ENCODE peak calls at places on chromosomes 11 and 22, in five cellular contexts. One of them, this sample, is unnamed.

GRCh38 chr11:46894961-46895360 is 23.4 kb downstream of the LRP4 start:
- DNase-seq in pancreas: no peak
- DNase-seq in psoas muscle: no peak
- DNase-seq in fibroblast of lung: no peak
- DNase-seq in NB4: no peak
- DNase-seq in this sample: no peak

GRCh38 chr22:43090130-43090789 is 1.1 kb upstream of the TTLL1 start:
- DNase-seq in psoas muscle: peak
- DNase-seq in fibroblast of lung: peak
- DNase-seq in NB4: peak
- DNase-seq in pancreas: no peak
- DNase-seq in this sample: peak

GRCh38 chr22:26606611-26607010 is 11.2 kb downstream of the CRYBB1 start:
- DNase-seq in psoas muscle: no peak
- DNase-seq in fibroblast of lung: peak
- DNase-seq in NB4: no peak
- DNase-seq in pancreas: no peak
- DNase-seq in this sample: peak

GRCh38 chr11:123302751-123303195 is 107.7 kb upstream of the CLMP start:
- DNase-seq in pancreas: no peak
- DNase-seq in psoas muscle: no peak
- DNase-seq in fibroblast of lung: peak
- DNase-seq in NB4: peak
- DNase-seq in this sample: peak

GRCh38 chr22:50540352-50540751 is 5.3 kb upstream of the KLHDC7B start:
- DNase-seq in pancreas: no peak
- DNase-seq in NB4: no peak
- DNase-seq in psoas muscle: no peak
- DNase-seq in fibroblast of lung: no peak
- DNase-seq in this sample: no peak

GRCh38 chr11:46615756-46616155 is 1.3 kb downstream of the HARBI1 start:
- DNase-seq in psoas muscle: no peak
- DNase-seq in NB4: no peak
- DNase-seq in fibroblast of lung: no peak
- DNase-seq in pancreas: no peak
- DNase-seq in this sample: no peak

GRCh38 chr22:37416806-37417205 is 10.5 kb downstream of the ELFN2 start:
- DNase-seq in NB4: peak
- DNase-seq in fibroblast of lung: no peak
- DNase-seq in pancreas: no peak
- DNase-seq in psoas muscle: no peak
- DNase-seq in this sample: no peak

GRCh38 chr11:75345455-75346224 is 5.8 kb downstream of the ARRB1 start:
- DNase-seq in NB4: no peak
- DNase-seq in fibroblast of lung: no peak
- DNase-seq in psoas muscle: no peak
- DNase-seq in pancreas: no peak
- DNase-seq in this sample: no peak

GRCh38 chr11:132589802-132590201 is 942.5 kb downstream of the OPCML start:
- DNase-seq in NB4: no peak
- DNase-seq in fibroblast of lung: peak
- DNase-seq in pancreas: no peak
- DNase-seq in psoas muscle: no peak
- DNase-seq in this sample: no peak

GRCh38 chr22:45310331-45311032 is 748 bp downstream of the FAM118A start:
- DNase-seq in NB4: peak
- DNase-seq in psoas muscle: no peak
- DNase-seq in pancreas: peak
- DNase-seq in fibroblast of lung: no peak
- DNase-seq in this sample: no peak

GRCh38 chr11:47501095-47501494 is 51.8 kb downstream of the CELF1 start:
- DNase-seq in pancreas: no peak
- DNase-seq in fibroblast of lung: no peak
- DNase-seq in NB4: no peak
- DNase-seq in psoas muscle: no peak
- DNase-seq in this sample: no peak

GRCh38 chr22:21764038-21764804 is 28.6 kb upstream of the YPEL1 start:
- DNase-seq in psoas muscle: no peak
- DNase-seq in fibroblast of lung: no peak
- DNase-seq in NB4: no peak
- DNase-seq in pancreas: no peak
- DNase-seq in this sample: no peak

GRCh38 chr22:32991353-32992115 is 66.6 kb downstream of the SYN3 start:
- DNase-seq in fibroblast of lung: peak
- DNase-seq in NB4: no peak
- DNase-seq in pancreas: no peak
- DNase-seq in psoas muscle: peak
- DNase-seq in this sample: no peak

GRCh38 chr22:41382098-41382578 is 396 bp downstream of the TEF start:
- DNase-seq in pancreas: peak
- DNase-seq in fibroblast of lung: peak
- DNase-seq in NB4: no peak
- DNase-seq in psoas muscle: peak
- DNase-seq in this sample: no peak

GRCh38 chr11:30420233-30420787 is 97.4 kb downstream of the ARL14EP start:
- DNase-seq in fibroblast of lung: no peak
- DNase-seq in pancreas: no peak
- DNase-seq in NB4: no peak
- DNase-seq in psoas muscle: no peak
- DNase-seq in this sample: no peak

GRCh38 chr11:125062931-125063428 is at the start of gene SLC37A2:
- DNase-seq in pancreas: peak
- DNase-seq in psoas muscle: peak
- DNase-seq in NB4: peak
- DNase-seq in fibroblast of lung: peak
- DNase-seq in this sample: peak

GRCh38 chr11:112656772-112657428 is 304.3 kb upstream of the NCAM1 start:
- DNase-seq in NB4: no peak
- DNase-seq in pancreas: no peak
- DNase-seq in psoas muscle: peak
- DNase-seq in fibroblast of lung: peak
- DNase-seq in this sample: peak

GRCh38 chr11:86696004-86696403 is 23.6 kb upstream of the ME3 start:
- DNase-seq in fibroblast of lung: peak
- DNase-seq in psoas muscle: no peak
- DNase-seq in pancreas: no peak
- DNase-seq in NB4: no peak
- DNase-seq in this sample: peak

GRCh38 chr11:47108214-47108613 is 68.5 kb downstream of the ARFGAP2 start:
- DNase-seq in psoas muscle: no peak
- DNase-seq in pancreas: no peak
- DNase-seq in NB4: no peak
- DNase-seq in fibroblast of lung: no peak
- DNase-seq in this sample: no peak

GRCh38 chr22:45717787-45718186 is 46.2 kb downstream of the ATXN10 start:
- DNase-seq in fibroblast of lung: peak
- DNase-seq in psoas muscle: no peak
- DNase-seq in NB4: no peak
- DNase-seq in pancreas: no peak
- DNase-seq in this sample: peak

GRCh38 chr11:47216141-47216798 is 1.5 kb downstream of the DDB2 start:
- DNase-seq in psoas muscle: peak
- DNase-seq in NB4: peak
- DNase-seq in pancreas: peak
- DNase-seq in fibroblast of lung: peak
- DNase-seq in this sample: peak

GRCh38 chr11:10454902-10455631 is at the start of gene AMPD3:
- DNase-seq in psoas muscle: peak
- DNase-seq in fibroblast of lung: peak
- DNase-seq in NB4: peak
- DNase-seq in pancreas: no peak
- DNase-seq in this sample: peak

GRCh38 chr22:38946771-38947170 is 10.6 kb upstream of the APOBEC3A start:
- DNase-seq in NB4: no peak
- DNase-seq in pancreas: peak
- DNase-seq in fibroblast of lung: no peak
- DNase-seq in psoas muscle: no peak
- DNase-seq in this sample: no peak

GRCh38 chr11:47215366-47215925 is 672 bp downstream of the DDB2 start:
- DNase-seq in NB4: no peak
- DNase-seq in psoas muscle: no peak
- DNase-seq in fibroblast of lung: peak
- DNase-seq in pancreas: no peak
- DNase-seq in this sample: no peak

GRCh38 chr11:34492806-34493414 is 20.7 kb downstream of the ELF5 start:
- DNase-seq in psoas muscle: peak
- DNase-seq in fibroblast of lung: peak
- DNase-seq in pancreas: peak
- DNase-seq in NB4: peak
- DNase-seq in this sample: peak

GRCh38 chr22:37751449-37752188 is 54.8 kb downstream of the TRIOBP start:
- DNase-seq in NB4: no peak
- DNase-seq in pancreas: peak
- DNase-seq in psoas muscle: no peak
- DNase-seq in fibroblast of lung: no peak
- DNase-seq in this sample: no peak

GRCh38 chr11:102453286-102453797 is 777 bp upstream of the TMEM123 start:
- DNase-seq in pancreas: no peak
- DNase-seq in NB4: no peak
- DNase-seq in fibroblast of lung: no peak
- DNase-seq in psoas muscle: no peak
- DNase-seq in this sample: no peak

DNA sequence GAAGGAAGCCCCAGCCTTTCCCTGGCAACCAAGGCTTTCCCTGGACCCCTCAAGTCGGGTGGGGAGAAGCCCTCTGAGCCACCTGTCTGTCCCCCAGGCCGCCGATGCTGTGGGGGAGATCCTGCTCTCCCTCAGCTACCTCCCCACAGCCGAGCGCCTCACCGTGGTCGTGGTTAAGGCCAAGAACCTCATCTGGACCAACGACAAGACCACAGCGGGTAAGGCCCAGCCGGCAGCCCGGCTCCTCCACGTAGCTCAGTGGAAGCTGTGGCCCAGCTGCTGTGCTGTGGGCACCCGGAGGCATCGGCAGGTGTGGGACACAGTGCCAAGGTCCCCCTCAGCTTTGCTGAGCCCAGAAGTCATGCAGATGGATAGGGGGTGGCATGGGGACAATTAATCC is 12.2 kb upstream of the RHOD start:
- DNase-seq in fibroblast of lung: no peak
- DNase-seq in pancreas: no peak
- DNase-seq in psoas muscle: no peak
- DNase-seq in NB4: peak
- DNase-seq in this sample: peak
- TF ChIP-seq CTCF in fibroblast of lung: no peak
- TF ChIP-seq CTCF in pancreas: no peak
- TF ChIP-seq CTCF in psoas muscle: no peak
- TF ChIP-seq CTCF in NB4: no peak
- TF ChIP-seq CTCF in this sample: no peak

DNA sequence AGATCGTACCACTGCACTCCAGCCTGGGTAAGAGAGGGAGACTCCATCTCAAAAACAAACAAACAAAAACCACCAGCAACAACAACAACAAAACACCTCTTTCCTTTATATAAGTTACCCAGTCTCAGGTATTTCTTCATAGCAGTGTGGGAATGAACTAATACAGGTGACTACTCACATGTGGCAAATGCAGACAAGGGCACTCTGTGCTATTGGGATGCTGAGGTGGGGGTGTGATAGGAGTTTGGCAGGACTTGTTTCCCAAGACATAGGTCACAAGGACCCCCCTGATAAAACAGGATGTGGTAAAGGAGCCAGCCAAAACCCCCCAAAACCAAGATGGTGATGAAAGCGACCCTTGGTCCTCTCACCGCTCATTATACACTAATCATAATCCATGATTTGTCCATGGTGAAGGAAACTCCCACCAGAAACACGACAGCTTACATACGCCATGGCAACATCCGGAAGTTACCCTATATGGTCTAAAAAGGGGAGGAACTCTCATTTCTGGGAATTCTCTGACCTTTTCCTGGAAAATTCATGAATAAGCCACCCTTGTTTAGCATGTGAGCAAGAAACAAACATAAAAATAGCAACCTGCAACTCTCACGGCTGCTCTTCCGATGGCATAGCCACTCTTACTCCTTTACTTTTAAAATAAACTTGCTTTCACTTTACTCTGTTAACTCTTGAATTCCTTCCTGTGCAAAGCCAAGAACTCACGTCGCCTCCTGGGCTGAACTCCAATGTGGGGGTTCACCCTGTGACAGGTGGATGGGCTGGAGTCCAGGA is 18.8 kb upstream of the INCENP start:
- DNase-seq in psoas muscle: no peak
- DNase-seq in pancreas: no peak
- DNase-seq in NB4: no peak
- DNase-seq in fibroblast of lung: peak
- DNase-seq in this sample: peak
- H3K4me3 ChIP-seq in psoas muscle: peak
- H3K4me3 ChIP-seq in pancreas: no peak
- H3K4me3 ChIP-seq in NB4: no peak
- H3K4me3 ChIP-seq in fibroblast of lung: peak
- H3K4me3 ChIP-seq in this sample: no peak

GRCh38 chr11:22778642-22779041 is 51.0 kb downstream of the SVIP start:
- DNase-seq in fibroblast of lung: no peak
- DNase-seq in psoas muscle: no peak
- DNase-seq in pancreas: no peak
- DNase-seq in NB4: peak
- DNase-seq in this sample: no peak
- TF ChIP-seq CTCF in fibroblast of lung: no peak
- TF ChIP-seq CTCF in psoas muscle: no peak
- TF ChIP-seq CTCF in pancreas: no peak
- TF ChIP-seq CTCF in NB4: no peak
- TF ChIP-seq CTCF in this sample: no peak

GRCh38 chr11:64891880-64892279 is 13.5 kb upstream of the EHD1 start:
- DNase-seq in pancreas: no peak
- DNase-seq in fibroblast of lung: no peak
- DNase-seq in NB4: no peak
- DNase-seq in psoas muscle: no peak
- DNase-seq in this sample: no peak
- H3K4me3 ChIP-seq in pancreas: peak
- H3K4me3 ChIP-seq in fibroblast of lung: no peak
- H3K4me3 ChIP-seq in NB4: no peak
- H3K4me3 ChIP-seq in psoas muscle: no peak
- H3K4me3 ChIP-seq in this sample: no peak

DNA sequence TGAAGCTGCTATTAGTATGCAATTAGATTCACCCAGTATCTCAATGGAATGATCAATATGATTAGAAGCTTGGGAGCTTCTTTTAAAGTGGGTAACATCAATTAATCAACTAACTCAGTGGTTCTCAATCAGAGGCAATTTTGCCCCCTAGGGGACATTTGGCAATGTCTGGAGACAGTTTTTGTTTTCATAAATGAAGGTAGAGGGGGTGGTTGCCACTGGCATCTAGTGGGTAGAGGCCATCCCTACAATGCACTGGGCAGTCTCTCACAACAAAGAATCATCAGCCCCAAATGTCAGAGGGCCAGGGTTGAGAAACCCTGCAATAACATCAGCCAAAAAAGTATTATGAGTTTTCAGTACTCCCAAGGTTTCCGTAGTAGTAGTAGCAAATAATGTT is 5.9 kb upstream of the AMOTL1 start:
- DNase-seq in pancreas: no peak
- DNase-seq in fibroblast of lung: no peak
- DNase-seq in psoas muscle: no peak
- DNase-seq in NB4: peak
- DNase-seq in this sample: no peak
- TF ChIP-seq CTCF in pancreas: no peak
- TF ChIP-seq CTCF in fibroblast of lung: peak
- TF ChIP-seq CTCF in psoas muscle: peak
- TF ChIP-seq CTCF in NB4: peak
- TF ChIP-seq CTCF in this sample: peak